ENCODE peak calls at places on chromosomes 3 and 15, in seven cellular contexts. A is cardiac fibroblast, L is BE2C, X is omental fat pad, Q is astrocyte of the spinal cord, E is upper lobe of left lung, K is transverse colon. D is an unnamed sample.

GRCh38 chr3:30273304-30274072 is 332.9 kb upstream of the TGFBR2 start:
- DNase-seq in A (no peak), K (no peak), L (peak), X (no peak), E (no peak), Q (peak), D (no peak)

GRCh38 chr3:153287017-153287416 is 125.0 kb downstream of the RAP2B start:
- DNase-seq in X (no peak), E (no peak), Q (no peak), L (no peak), K (no peak), A (no peak), D (no peak)

GRCh38 chr3:116067275-116067674 is 378.0 kb downstream of the LSAMP start:
- DNase-seq in L (no peak), A (no peak), Q (no peak), K (no peak), X (no peak), E (no peak), D (no peak)

GRCh38 chr15:58758141-58758540 is 8.6 kb upstream of the ADAM10 start:
- DNase-seq in K (no peak), E (no peak), L (no peak), X (no peak), Q (no peak), A (peak), D (no peak)

GRCh38 chr3:49166752-49167556 is 823 bp upstream of the CCDC71 start:
- DNase-seq in K (no peak), Q (no peak), L (no peak), E (no peak), X (no peak), A (no peak), D (no peak)

GRCh38 chr15:64687167-64688085 is 88.0 kb downstream of the RBPMS2 start:
- DNase-seq in L (no peak), E (no peak), Q (no peak), X (no peak), A (no peak), K (no peak), D (no peak)

GRCh38 chr3:11596387-11596786 is 47.3 kb downstream of the VGLL4 start:
- DNase-seq in E (no peak), Q (no peak), K (no peak), X (no peak), A (peak), L (no peak), D (no peak)

GRCh38 chr3:42308651-42309050 is 42.7 kb upstream of the CCK start:
- DNase-seq in E (no peak), A (no peak), K (no peak), X (no peak), Q (no peak), L (no peak), D (no peak)

GRCh38 chr15:70140543-70141375 is 43.0 kb upstream of the TLE3 start:
- DNase-seq in X (no peak), L (no peak), E (no peak), K (no peak), Q (peak), A (peak), D (no peak)

GRCh38 chr3:124032351-124032880 is 40.5 kb upstream of the ROPN1 start:
- DNase-seq in X (no peak), L (peak), A (peak), E (no peak), Q (peak), K (peak), D (no peak)

GRCh38 chr15:67087507-67088172 is 22.2 kb downstream of the SMAD3 start:
- DNase-seq in L (no peak), X (no peak), K (no peak), A (no peak), Q (no peak), E (no peak), D (no peak)

GRCh38 chr15:88911766-88912118 is 1.4 kb downstream of the MFGE8 start:
- DNase-seq in Q (no peak), K (no peak), L (no peak), E (no peak), A (no peak), X (no peak), D (no peak)

GRCh38 chr3:39718674-39719595 is 90.5 kb upstream of the MYRIP start:
- DNase-seq in E (no peak), L (peak), X (no peak), K (no peak), Q (peak), A (peak), D (no peak)

GRCh38 chr15:82021992-82022391 is 23.8 kb downstream of the MEX3B start:
- DNase-seq in E (no peak), Q (peak), L (peak), K (no peak), X (no peak), A (peak), D (no peak)

GRCh38 chr3:51510996-51511395 is 11.2 kb upstream of the DCAF1 start:
- DNase-seq in K (no peak), L (no peak), X (no peak), A (no peak), E (no peak), Q (no peak), D (no peak)

GRCh38 chr15:82943176-82943575 is 9.3 kb downstream of the HOMER2 start:
- DNase-seq in X (no peak), Q (no peak), E (no peak), K (no peak), L (no peak), A (no peak), D (no peak)

GRCh38 chr15:90677807-90678790 is 39.0 kb upstream of the BLM start:
- DNase-seq in E (no peak), A (no peak), K (peak), L (no peak), Q (no peak), X (no peak), D (no peak)

GRCh38 chr3:43909149-43909548 is 218.4 kb downstream of the ABHD5 start:
- DNase-seq in K (no peak), E (no peak), X (no peak), A (peak), Q (no peak), L (no peak), D (no peak)

GRCh38 chr15:62994975-62995730 is 47.4 kb upstream of the TPM1 start:
- DNase-seq in X (no peak), Q (peak), L (no peak), E (no peak), A (no peak), K (no peak), D (no peak)

GRCh38 chr3:146218880-146219866 is 31.7 kb downstream of the PLSCR4 start:
- DNase-seq in E (no peak), L (peak), X (no peak), K (peak), A (peak), Q (peak), D (no peak)

GRCh38 chr3:181712505-181713299 is 977 bp downstream of the SOX2 start:
- DNase-seq in K (no peak), Q (peak), A (no peak), E (peak), L (no peak), X (no peak), D (no peak)

GRCh38 chr15:75684648-75685047 is 28.0 kb downstream of the CSPG4 start:
- DNase-seq in E (peak), Q (no peak), L (no peak), A (no peak), X (no peak), K (no peak), D (no peak)
- TF ChIP-seq CTCF in E (no peak), Q (no peak), L (peak), A (no peak), X (no peak), K (no peak), D (no peak)

GRCh38 chr15:45804028-45804427 is 169.2 kb downstream of the SQOR start:
- DNase-seq in Q (no peak), L (no peak), A (no peak), K (no peak), E (no peak), X (no peak), D (no peak)

GRCh38 chr15:45801543-45801942 is 166.7 kb downstream of the SQOR start:
- DNase-seq in L (no peak), Q (no peak), E (no peak), K (no peak), A (peak), X (no peak), D (no peak)

GRCh38 chr15:45796433-45796832 is 161.6 kb downstream of the SQOR start:
- DNase-seq in L (no peak), X (no peak), Q (no peak), E (no peak), A (no peak), K (peak), D (no peak)

GRCh38 chr15:45799508-45799907 is 164.7 kb downstream of the SQOR start:
- DNase-seq in K (no peak), Q (no peak), A (no peak), L (no peak), E (no peak), X (no peak), D (no peak)

DNA sequence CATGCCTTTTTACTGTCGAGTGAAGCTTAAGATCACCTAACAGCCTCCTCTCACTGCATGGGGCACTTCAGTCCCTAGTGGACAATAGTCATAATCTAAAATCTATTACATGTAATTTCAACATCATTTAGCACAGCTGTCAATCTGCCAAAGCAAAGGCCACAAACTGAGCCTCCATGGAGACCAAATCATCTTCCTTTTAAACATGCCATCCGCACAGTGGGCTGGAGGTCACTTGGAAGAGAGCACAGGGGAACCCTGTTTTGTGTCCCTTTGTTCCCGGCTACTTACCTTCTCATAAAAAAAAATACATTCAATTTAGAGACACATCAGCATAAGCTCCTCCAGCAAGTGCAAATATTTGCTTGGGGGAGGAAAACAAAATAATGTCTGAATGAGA is 167.3 kb downstream of the SQOR start:
- DNase-seq in Q (no peak), L (no peak), K (peak), E (no peak), A (no peak), X (no peak), D (no peak)
- TF ChIP-seq CTCF in Q (no peak), L (no peak), K (peak), E (no peak), A (no peak), X (no peak), D (no peak)

GRCh38 chr3:53921296-53921695 is 29.6 kb upstream of the SELENOK start:
- DNase-seq in L (no peak), E (no peak), X (no peak), Q (no peak), A (peak), K (no peak), D (no peak)
- TF ChIP-seq CTCF in L (peak), E (peak), X (no peak), Q (peak), A (peak), K (peak), D (no peak)

DNA sequence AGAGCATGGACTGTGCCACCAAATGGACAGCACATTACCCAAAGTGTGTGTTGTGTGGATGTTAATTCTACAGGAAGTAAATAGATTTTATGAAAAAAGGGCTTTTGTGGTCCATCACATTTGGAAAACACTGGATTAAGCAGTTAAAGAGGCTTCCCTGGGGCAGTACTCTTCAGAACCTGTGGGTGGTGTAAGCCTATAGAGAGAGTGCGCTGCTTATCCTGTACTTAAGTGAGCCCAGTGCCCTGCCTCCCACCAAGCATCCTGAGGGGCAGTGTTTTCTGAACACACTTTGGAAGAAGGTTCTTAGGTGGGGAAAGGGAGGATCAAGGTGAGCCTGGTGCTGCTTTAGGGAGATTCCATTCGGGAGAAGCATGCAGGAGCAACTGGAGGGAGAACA is 10.9 kb downstream of the TTLL3 start:
- DNase-seq in X (no peak), A (peak), E (no peak), Q (no peak), L (no peak), K (no peak), D (no peak)
- TF ChIP-seq CTCF in X (no peak), A (peak), E (peak), Q (peak), L (peak), K (no peak), D (no peak)

DNA sequence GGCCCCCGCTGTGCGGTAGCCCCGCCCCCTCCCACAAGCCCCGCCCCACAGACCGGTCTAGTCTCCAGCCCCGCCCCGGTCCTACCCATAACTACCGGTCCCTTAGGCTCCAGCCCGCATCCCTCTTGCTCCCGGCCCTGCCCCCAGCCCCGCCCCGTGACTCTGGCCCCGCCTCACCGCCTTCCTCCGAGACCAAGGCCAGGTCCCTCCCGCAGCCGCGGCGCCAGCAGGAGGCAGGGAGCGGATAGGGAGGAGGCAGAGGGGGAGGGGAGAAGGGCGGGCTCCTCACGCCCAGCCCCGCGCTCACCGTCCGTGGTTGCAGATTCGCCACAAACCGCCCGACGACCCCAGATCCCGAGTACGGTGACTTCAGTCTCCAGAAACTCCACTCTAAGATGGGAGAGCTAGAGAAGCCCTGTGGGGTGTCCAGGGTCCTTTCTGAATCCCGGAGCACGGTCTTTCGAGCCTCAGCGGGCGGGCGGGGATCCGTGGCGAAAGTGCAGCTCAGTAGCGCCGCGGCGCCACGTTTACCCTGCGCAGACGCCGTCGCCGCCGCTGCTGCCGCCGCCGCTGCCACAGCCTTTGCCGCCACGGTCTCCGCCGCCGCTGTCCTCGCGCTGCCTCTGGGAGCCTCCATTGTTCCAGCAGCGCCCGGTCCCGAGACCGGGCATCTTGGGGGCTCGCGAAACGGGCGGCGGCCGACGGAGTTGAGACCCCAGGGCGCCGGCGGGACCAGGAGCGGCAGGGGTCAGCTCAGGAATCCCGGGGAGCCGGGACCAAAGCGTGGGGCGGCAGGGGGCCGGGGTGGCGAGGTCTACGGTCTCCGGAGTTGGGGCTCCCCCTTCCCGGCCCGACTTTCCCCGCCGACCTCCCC is at the start of gene BRPF1:
- DNase-seq in E (peak), Q (peak), K (peak), X (peak), L (peak), A (peak), D (peak)
- TF ChIP-seq CTCF in E (peak), Q (peak), K (peak), X (no peak), L (no peak), A (peak), D (no peak)